ENCODE peak calls at places on chromosomes 5 and 9, in eight cellular contexts. Z is NCI-H510A, Y is neural crest cell, L is iris pigment epithelial cell, U is PC-9, W is psoas muscle, I is AG09309, F is EL. S is an unnamed sample.

GRCh38 chr5:101102506-101102905 is 199.4 kb upstream of the ST8SIA4 start:
- DNase-seq in Z (peak), Y (no peak), L (peak), U (no peak), W (no peak), I (no peak), F (no peak), S (peak)

GRCh38 chr9:98045234-98046160 is 11.0 kb upstream of the NANS start:
- DNase-seq in Z (no peak), Y (no peak), L (no peak), U (peak), W (no peak), I (no peak), F (no peak), S (no peak)

GRCh38 chr9:121156263-121156731 is 45.4 kb downstream of the RAB14 start:
- DNase-seq in Z (no peak), Y (no peak), L (peak), U (no peak), W (no peak), I (peak), F (peak), S (no peak)

GRCh38 chr9:75086443-75087278 is 1.3 kb downstream of the NMRK1 start:
- DNase-seq in Z (no peak), Y (no peak), L (no peak), U (no peak), W (peak), I (no peak), F (no peak), S (no peak)

GRCh38 chr5:35884125-35884788 is 27.6 kb downstream of the IL7R start:
- DNase-seq in Z (no peak), Y (no peak), L (peak), U (peak), W (no peak), I (peak), F (peak), S (no peak)

GRCh38 chr5:84403773-84404172 is 19.1 kb upstream of the EDIL3 start:
- DNase-seq in Z (no peak), Y (no peak), L (peak), U (peak), W (no peak), I (peak), F (peak), S (no peak)

GRCh38 chr9:30757723-30758122 is 1626.7 kb upstream of the ACO1 start:
- DNase-seq in Z (no peak), Y (no peak), L (no peak), U (no peak), W (no peak), I (no peak), F (no peak), S (no peak)

GRCh38 chr5:148970228-148970627 is 92.6 kb downstream of the SH3TC2 start:
- DNase-seq in Z (no peak), Y (no peak), L (no peak), U (peak), W (no peak), I (no peak), F (no peak), S (peak)

GRCh38 chr9:90394866-90395265 is 247.8 kb downstream of the DIRAS2 start:
- DNase-seq in Z (no peak), Y (no peak), L (no peak), U (no peak), W (no peak), I (no peak), F (no peak), S (no peak)

GRCh38 chr5:36606437-36607113 is at the start of gene SLC1A3:
- DNase-seq in Z (no peak), Y (peak), L (peak), U (peak), W (peak), I (peak), F (peak), S (peak)

GRCh38 chr9:76219555-76220151 is 174.6 kb downstream of the RFK start:
- DNase-seq in Z (no peak), Y (no peak), L (peak), U (no peak), W (no peak), I (no peak), F (no peak), S (peak)

GRCh38 chr5:98218838-98219237 is 554.6 kb upstream of the RGMB start:
- DNase-seq in Z (no peak), Y (no peak), L (no peak), U (no peak), W (no peak), I (no peak), F (no peak), S (no peak)

GRCh38 chr5:1532384-1532783 is 8.6 kb upstream of the LPCAT1 start:
- DNase-seq in Z (no peak), Y (no peak), L (no peak), U (no peak), W (no peak), I (no peak), F (no peak), S (no peak)

GRCh38 chr5:142200387-142200786 is 91.8 kb downstream of the NDFIP1 start:
- DNase-seq in Z (no peak), Y (no peak), L (no peak), U (no peak), W (no peak), I (no peak), F (no peak), S (no peak)

GRCh38 chr5:149071216-149071615 is 8.4 kb upstream of the SH3TC2 start:
- DNase-seq in Z (no peak), Y (no peak), L (no peak), U (no peak), W (no peak), I (no peak), F (no peak), S (no peak)

GRCh38 chr9:112119225-112120045 is 55.7 kb downstream of the SUSD1 start:
- DNase-seq in Z (no peak), Y (no peak), L (peak), U (peak), W (no peak), I (no peak), F (no peak), S (peak)

GRCh38 chr5:172904643-172905345 is 54.4 kb upstream of the RPL26L1 start:
- DNase-seq in Z (peak), Y (no peak), L (peak), U (peak), W (peak), I (no peak), F (peak), S (peak)

S was measured in iPS-NIHi11.